ENCODE peak calls at places on chromosomes 7 and 10, in five cellular contexts. One of them, this sample, is unnamed.

GRCh38 chr10:31819393-31819820 is 109.2 kb downstream of the ARHGAP12 start:
- DNase-seq in tibial artery: peak; percentile 90
- DNase-seq in IMR-90: no peak
- DNase-seq in small intestine: no peak
- DNase-seq in cardiac muscle cell: no peak
- DNase-seq in this sample: no peak

GRCh38 chr10:98664329-98665042 is 217.8 kb upstream of the HPS1 start:
- DNase-seq in tibial artery: no peak
- DNase-seq in IMR-90: peak; percentile 7
- DNase-seq in small intestine: peak; percentile 47
- DNase-seq in cardiac muscle cell: peak; percentile 33
- DNase-seq in this sample: no peak

GRCh38 chr10:36038316-36038715 is 396.2 kb upstream of the FZD8 start:
- DNase-seq in tibial artery: no peak
- DNase-seq in IMR-90: no peak
- DNase-seq in small intestine: no peak
- DNase-seq in cardiac muscle cell: no peak
- DNase-seq in this sample: no peak

GRCh38 chr10:14184841-14185500 is 145.8 kb downstream of the FRMD4A start:
- DNase-seq in tibial artery: no peak
- DNase-seq in IMR-90: peak; percentile 32
- DNase-seq in small intestine: peak; percentile 21
- DNase-seq in cardiac muscle cell: peak; percentile 10
- DNase-seq in this sample: peak; percentile 51

GRCh38 chr10:44011603-44011981 is 362.9 kb upstream of the ZNF32 start:
- DNase-seq in tibial artery: no peak
- DNase-seq in IMR-90: no peak
- DNase-seq in small intestine: no peak
- DNase-seq in cardiac muscle cell: peak; percentile 40
- DNase-seq in this sample: no peak

GRCh38 chr7:124432009-124432578 is 333.5 kb downstream of the GPR37 start:
- DNase-seq in tibial artery: no peak
- DNase-seq in IMR-90: no peak
- DNase-seq in small intestine: no peak
- DNase-seq in cardiac muscle cell: no peak
- DNase-seq in this sample: no peak

GRCh38 chr10:44068716-44069482 is 316.0 kb downstream of the CXCL12 start:
- DNase-seq in tibial artery: peak; percentile 82
- DNase-seq in IMR-90: peak; percentile 28
- DNase-seq in small intestine: no peak
- DNase-seq in cardiac muscle cell: peak; percentile 88
- DNase-seq in this sample: no peak

GRCh38 chr7:106543221-106543757 is 117.7 kb downstream of the CCDC71L start:
- DNase-seq in tibial artery: no peak
- DNase-seq in IMR-90: no peak
- DNase-seq in small intestine: no peak
- DNase-seq in cardiac muscle cell: no peak
- DNase-seq in this sample: no peak

GRCh38 chr10:82463165-82463564 is 588.2 kb downstream of the NRG3 start:
- DNase-seq in tibial artery: no peak
- DNase-seq in IMR-90: no peak
- DNase-seq in small intestine: no peak
- DNase-seq in cardiac muscle cell: no peak
- DNase-seq in this sample: no peak

GRCh38 chr10:16360425-16360824 is 76.4 kb upstream of the PTER start:
- DNase-seq in tibial artery: no peak
- DNase-seq in IMR-90: no peak
- DNase-seq in small intestine: no peak
- DNase-seq in cardiac muscle cell: no peak
- DNase-seq in this sample: no peak

DNA sequence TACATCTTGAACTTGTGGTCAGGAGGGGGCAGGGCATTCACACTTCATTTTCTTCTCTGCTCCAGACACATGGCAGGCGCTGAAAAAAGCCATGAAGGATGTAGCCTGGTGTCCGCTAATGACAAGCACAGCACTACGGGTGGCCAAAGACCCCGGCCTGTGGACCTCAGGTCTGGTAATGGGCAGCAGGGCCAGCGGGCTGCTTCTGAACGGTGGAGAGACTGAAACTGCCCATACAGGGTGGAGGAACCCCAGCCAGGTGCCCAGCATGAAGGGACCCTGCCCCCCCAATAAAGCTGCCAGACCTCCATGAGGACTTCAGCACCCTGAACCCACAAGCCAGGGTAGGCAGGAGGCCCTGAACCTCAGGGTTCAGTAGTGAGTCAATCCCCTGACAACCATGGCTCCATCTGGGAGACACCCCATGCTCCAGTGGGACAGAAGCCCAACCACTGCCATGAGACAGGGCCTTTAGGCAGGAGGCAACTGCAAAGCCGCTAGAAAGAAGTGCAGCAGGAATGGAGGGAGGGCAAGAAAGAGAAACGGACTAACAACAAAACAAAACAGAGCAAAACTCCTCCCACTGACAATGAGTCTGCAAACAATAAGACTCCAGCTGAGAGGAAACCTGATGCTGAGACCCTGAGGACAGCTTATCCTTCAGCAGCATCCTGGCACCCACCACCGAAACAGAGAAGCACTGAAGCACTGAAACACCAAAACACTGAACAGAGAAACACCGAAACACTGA is 140.2 kb upstream of the PPP2R2D start:
- DNase-seq in tibial artery: no peak
- DNase-seq in IMR-90: no peak
- DNase-seq in small intestine: no peak
- DNase-seq in cardiac muscle cell: no peak
- DNase-seq in this sample: no peak
- H3K27ac ChIP-seq in tibial artery: no peak overlapping the region
- H3K27ac ChIP-seq in IMR-90: no peak overlapping the region
- H3K27ac ChIP-seq in small intestine: no peak overlapping the region
- H3K27ac ChIP-seq in cardiac muscle cell: no peak overlapping the region
- H3K27ac ChIP-seq in this sample: no peak overlapping the region

GRCh38 chr10:49385939-49386922 is 9.7 kb downstream of the DRGX start:
- DNase-seq in tibial artery: no peak
- DNase-seq in IMR-90: no peak
- DNase-seq in small intestine: no peak
- DNase-seq in cardiac muscle cell: no peak
- DNase-seq in this sample: no peak

GRCh38 chr10:49387029-49387428 is 8.9 kb downstream of the DRGX start:
- DNase-seq in tibial artery: no peak
- DNase-seq in IMR-90: peak; percentile 94
- DNase-seq in small intestine: no peak
- DNase-seq in cardiac muscle cell: peak; percentile 52
- DNase-seq in this sample: no peak

GRCh38 chr10:49384268-49384953 is 11.5 kb downstream of the DRGX start:
- DNase-seq in tibial artery: no peak
- DNase-seq in IMR-90: no peak
- DNase-seq in small intestine: no peak
- DNase-seq in cardiac muscle cell: no peak
- DNase-seq in this sample: no peak

GRCh38 chr10:49389331-49389920 is 6.5 kb downstream of the DRGX start:
- DNase-seq in tibial artery: no peak
- DNase-seq in IMR-90: no peak
- DNase-seq in small intestine: no peak
- DNase-seq in cardiac muscle cell: no peak
- DNase-seq in this sample: no peak

GRCh38 chr10:49388161-49388560 is 7.7 kb downstream of the DRGX start:
- DNase-seq in tibial artery: no peak
- DNase-seq in IMR-90: no peak
- DNase-seq in small intestine: no peak
- DNase-seq in cardiac muscle cell: no peak
- DNase-seq in this sample: no peak
- H3K36me3 ChIP-seq in tibial artery: no peaks in the 10 kb centered on the region
- H3K36me3 ChIP-seq in IMR-90: no peaks in the 10 kb centered on the region
- H3K36me3 ChIP-seq in small intestine: no peaks in the 10 kb centered on the region
- H3K36me3 ChIP-seq in cardiac muscle cell: no peaks in the 10 kb centered on the region
- H3K36me3 ChIP-seq in this sample: no peaks in the 10 kb centered on the region

GRCh38 chr10:103778358-103779139 is 76.8 kb downstream of the SH3PXD2A start:
- DNase-seq in tibial artery: no peak
- DNase-seq in IMR-90: no peak
- DNase-seq in small intestine: no peak
- DNase-seq in cardiac muscle cell: no peak
- DNase-seq in this sample: no peak
- H3K27ac ChIP-seq in tibial artery: no peak overlapping the region
- H3K27ac ChIP-seq in IMR-90: no peak overlapping the region
- H3K27ac ChIP-seq in small intestine: no peak overlapping the region
- H3K27ac ChIP-seq in cardiac muscle cell: no peak overlapping the region
- H3K27ac ChIP-seq in this sample: no peak overlapping the region

DNA sequence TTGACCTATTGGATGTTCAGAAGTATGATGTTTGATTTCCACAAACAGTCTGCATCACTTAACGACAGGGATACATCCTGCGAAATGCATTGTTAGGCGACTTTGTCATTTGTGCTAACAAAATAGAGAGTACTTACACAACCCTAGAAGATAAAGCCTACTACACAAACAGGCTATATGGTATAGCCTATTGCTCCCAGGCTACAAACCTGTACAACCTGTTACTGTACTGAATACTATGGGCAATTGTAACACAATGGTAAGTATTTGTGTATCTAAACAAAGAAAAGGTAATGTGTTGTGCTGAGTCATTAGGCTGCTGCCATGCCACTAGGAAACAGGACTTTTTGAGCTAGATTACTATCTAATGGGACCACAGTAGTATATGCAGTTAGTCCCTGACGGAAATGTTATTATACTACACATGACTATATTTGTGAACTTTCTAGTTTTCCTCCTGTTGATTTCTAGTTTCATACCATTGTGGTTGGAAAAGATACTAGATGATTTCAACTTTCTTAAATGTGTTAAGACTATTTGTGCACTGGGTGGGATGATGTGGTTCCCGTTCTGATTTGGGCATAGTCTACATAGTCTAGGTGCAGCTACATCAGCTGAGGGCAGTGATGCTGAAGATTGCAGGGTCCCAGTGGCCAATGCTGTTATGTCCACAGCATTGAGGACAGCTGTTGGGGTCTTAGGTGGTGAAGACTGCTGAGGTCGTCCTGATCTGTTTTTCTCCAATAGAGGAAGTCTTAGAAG is 161.7 kb downstream of the HTR7 start:
- DNase-seq in tibial artery: no peak
- DNase-seq in IMR-90: no peak
- DNase-seq in small intestine: no peak
- DNase-seq in cardiac muscle cell: no peak
- DNase-seq in this sample: no peak
- H3K36me3 ChIP-seq in tibial artery: no peaks in the 10 kb centered on the region
- H3K36me3 ChIP-seq in IMR-90: no peaks in the 10 kb centered on the region
- H3K36me3 ChIP-seq in small intestine: no peaks in the 10 kb centered on the region
- H3K36me3 ChIP-seq in cardiac muscle cell: no peaks in the 10 kb centered on the region
- H3K36me3 ChIP-seq in this sample: no peaks in the 10 kb centered on the region

DNA sequence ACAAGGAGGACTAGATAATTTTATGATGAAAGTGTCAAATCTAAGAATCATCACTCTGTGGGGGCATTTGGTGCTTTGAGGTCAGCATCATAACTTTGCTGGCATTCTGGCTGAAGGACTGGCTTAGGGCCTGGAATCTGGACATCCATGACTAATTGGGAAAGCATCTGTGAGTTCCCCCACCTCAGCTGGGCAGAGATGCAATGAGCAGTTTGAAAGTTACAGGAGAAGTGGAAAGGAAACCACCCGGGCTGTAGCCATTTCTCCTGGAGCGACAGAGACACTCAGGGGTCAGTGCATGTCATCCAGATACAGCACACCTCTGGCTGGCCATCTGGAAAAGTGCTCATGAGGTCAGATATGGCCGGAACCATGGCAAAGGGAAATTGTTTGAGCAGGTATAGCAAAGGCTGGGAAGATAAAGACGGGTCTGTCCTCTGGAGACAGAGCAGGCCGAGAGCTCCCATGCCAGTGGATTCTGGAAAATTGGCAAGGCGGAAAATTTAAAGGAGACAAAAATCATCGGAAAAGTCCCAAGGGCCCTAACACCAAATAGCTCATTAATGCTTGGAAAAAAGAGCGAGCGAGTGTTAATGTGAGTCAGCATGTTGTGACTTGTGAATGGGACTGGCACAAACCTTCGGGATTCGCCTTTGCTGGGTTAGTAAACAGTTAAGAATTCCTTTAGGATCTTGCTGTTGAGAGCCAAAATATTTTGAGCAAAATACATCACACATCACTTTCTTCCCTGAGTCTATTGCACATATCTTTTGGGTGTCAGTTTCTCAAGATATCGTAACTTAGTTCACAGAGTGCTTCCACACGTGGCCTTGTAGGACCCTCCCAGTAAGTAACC is 188.4 kb upstream of the AGK start:
- DNase-seq in tibial artery: no peak
- DNase-seq in IMR-90: peak; percentile 29
- DNase-seq in small intestine: no peak
- DNase-seq in cardiac muscle cell: peak; percentile 81
- DNase-seq in this sample: no peak
- H3K27ac ChIP-seq in tibial artery: no peak overlapping the region
- H3K27ac ChIP-seq in IMR-90: no peak overlapping the region
- H3K27ac ChIP-seq in small intestine: no peak overlapping the region
- H3K27ac ChIP-seq in cardiac muscle cell: peak overlapping the region; percentile 10
- H3K27ac ChIP-seq in this sample: no peak overlapping the region

DNA sequence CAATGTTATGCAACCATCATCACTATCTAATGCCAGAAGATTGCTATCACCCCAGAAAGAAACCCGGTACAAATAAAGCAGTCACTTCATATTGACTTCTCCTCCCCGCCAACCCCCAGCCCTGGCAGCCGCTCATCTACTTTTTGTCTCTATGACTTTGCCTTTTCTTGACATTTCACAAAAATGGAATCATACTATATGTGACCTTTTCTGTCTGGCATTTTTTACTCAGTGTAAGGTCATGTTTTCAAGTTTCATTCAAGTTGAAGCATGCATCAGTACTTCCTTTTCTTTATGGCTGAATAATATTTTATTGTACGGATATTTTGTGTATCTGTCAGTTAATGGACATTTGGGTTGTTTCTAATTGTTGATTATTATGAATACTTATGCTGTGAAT is 28.1 kb downstream of the FHIP2A start:
- DNase-seq in tibial artery: no peak
- DNase-seq in IMR-90: no peak
- DNase-seq in small intestine: no peak
- DNase-seq in cardiac muscle cell: no peak
- DNase-seq in this sample: no peak
- H3K36me3 ChIP-seq in tibial artery: peaks cover 84% of the 10 kb centered on the region
- H3K36me3 ChIP-seq in IMR-90: peaks cover 43% of the 10 kb centered on the region
- H3K36me3 ChIP-seq in small intestine: peaks cover 23% of the 10 kb centered on the region
- H3K36me3 ChIP-seq in cardiac muscle cell: peaks cover 70% of the 10 kb centered on the region
- H3K36me3 ChIP-seq in this sample: peaks cover 4% of the 10 kb centered on the region

GRCh38 chr7:27873981-27874957 is 134.3 kb downstream of the TAX1BP1 start:
- DNase-seq in tibial artery: peak; percentile 87
- DNase-seq in IMR-90: peak; percentile 19
- DNase-seq in small intestine: peak; percentile 83
- DNase-seq in cardiac muscle cell: peak; percentile 63
- DNase-seq in this sample: no peak
- H3K27ac ChIP-seq in tibial artery: peak overlapping the region; percentile 51
- H3K27ac ChIP-seq in IMR-90: no peak overlapping the region
- H3K27ac ChIP-seq in small intestine: no peak overlapping the region
- H3K27ac ChIP-seq in cardiac muscle cell: no peak overlapping the region
- H3K27ac ChIP-seq in this sample: no peak overlapping the region

GRCh38 chr7:108488902-108489538 is 32.8 kb upstream of the NRCAM start:
- DNase-seq in tibial artery: no peak
- DNase-seq in IMR-90: no peak
- DNase-seq in small intestine: no peak
- DNase-seq in cardiac muscle cell: peak; percentile 50
- DNase-seq in this sample: no peak
- H3K36me3 ChIP-seq in tibial artery: peaks cover 33% of the 10 kb centered on the region
- H3K36me3 ChIP-seq in IMR-90: no peaks in the 10 kb centered on the region
- H3K36me3 ChIP-seq in small intestine: peaks cover 3% of the 10 kb centered on the region
- H3K36me3 ChIP-seq in cardiac muscle cell: peaks cover 11% of the 10 kb centered on the region
- H3K36me3 ChIP-seq in this sample: no peaks in the 10 kb centered on the region

GRCh38 chr10:28840202-28840601 is 162.9 kb downstream of the BAMBI start:
- DNase-seq in tibial artery: no peak
- DNase-seq in IMR-90: no peak
- DNase-seq in small intestine: no peak
- DNase-seq in cardiac muscle cell: no peak
- DNase-seq in this sample: no peak
- H3K27ac ChIP-seq in tibial artery: no peak overlapping the region
- H3K27ac ChIP-seq in IMR-90: no peak overlapping the region
- H3K27ac ChIP-seq in small intestine: no peak overlapping the region
- H3K27ac ChIP-seq in cardiac muscle cell: peak overlapping the region; percentile 94
- H3K27ac ChIP-seq in this sample: no peak overlapping the region

This sample was measured in prostate gland.